ENCODE peak calls at places on chromosomes 16 and 17, in seven cellular contexts. K is HFFc6; E is A172; J is DMS153; V is GM03348; N is stimulated activated CD4-positive, alpha-beta T cell treated with anti-CD3 and anti-CD28 coated beads, Interleukin-15, amount 100 ng/mL, for 1 hour; I is breast epithelium. B is an unnamed sample.

GRCh38 chr17:81976332-81977210 is 858 bp upstream of the ASPSCR1 start:
- DNase-seq in E (peak; percentile 22), V (no peak), N (no peak), I (no peak), J (peak; percentile 51), K (no peak), B (peak; percentile 30)

GRCh38 chr17:61397086-61397842 is 2.4 kb upstream of the TBX2 start:
- DNase-seq in E (no peak), K (no peak), N (no peak), J (no peak), V (no peak), I (no peak), B (no peak)

GRCh38 chr17:38746893-38747384 is 1.2 kb downstream of the PCGF2 start:
- DNase-seq in V (no peak), N (no peak), J (no peak), K (no peak), E (no peak), I (no peak), B (no peak)

GRCh38 chr16:65869261-65869660 is 497.2 kb upstream of the CDH5 start:
- DNase-seq in J (no peak), E (no peak), I (no peak), N (no peak), K (no peak), V (no peak), B (no peak)

GRCh38 chr16:2811703-2812471 is 5.2 kb upstream of the PRSS21 start:
- DNase-seq in J (no peak), V (no peak), E (peak; percentile 62), I (peak; percentile 51), K (no peak), N (no peak), B (no peak)

GRCh38 chr17:31126318-31126717 is 31.5 kb downstream of the NF1 start:
- DNase-seq in N (no peak), I (no peak), J (no peak), V (no peak), K (no peak), E (no peak), B (no peak)

GRCh38 chr16:68448360-68448970 is at the start of gene SMPD3:
- DNase-seq in J (peak; percentile 100), N (peak; percentile 95), I (peak; percentile 98), E (peak; percentile 98), V (peak; percentile 98), K (peak; percentile 99), B (peak; percentile 100)

GRCh38 chr17:35164716-35165115 is 17.1 kb downstream of the UNC45B start:
- DNase-seq in K (no peak), N (no peak), J (no peak), V (no peak), E (no peak), I (no peak), B (no peak)

GRCh38 chr16:27959914-27960313 is 103.6 kb downstream of the GSG1L start:
- DNase-seq in E (no peak), I (no peak), V (no peak), N (no peak), J (no peak), K (no peak), B (no peak)

GRCh38 chr17:77722366-77722765 is 236.1 kb upstream of the TNRC6C start:
- DNase-seq in N (no peak), V (no peak), E (no peak), K (no peak), I (no peak), J (no peak), B (no peak)

GRCh38 chr17:82935944-82936767 is 96.3 kb upstream of the ZNF750 start:
- DNase-seq in I (peak; percentile 38), N (no peak), E (no peak), J (no peak), V (no peak), K (no peak), B (no peak)

GRCh38 chr16:47258874-47259461 is 115.2 kb upstream of the NETO2 start:
- DNase-seq in V (peak; percentile 34), E (peak; percentile 14), J (no peak), N (no peak), I (no peak), K (no peak), B (no peak)

GRCh38 chr17:6639014-6639650 is 1.4 kb downstream of the KIAA0753 start:
- DNase-seq in K (no peak), N (no peak), J (no peak), I (no peak), V (no peak), E (no peak), B (no peak)

GRCh38 chr17:12765544-12765943 is 23.8 kb upstream of the ARHGAP44 start:
- DNase-seq in N (no peak), E (peak; percentile 36), I (no peak), K (peak; percentile 83), V (peak; percentile 68), J (no peak), B (peak; percentile 77)

GRCh38 chr16:80518436-80518835 is 22.4 kb upstream of the DYNLRB2 start:
- DNase-seq in E (no peak), K (no peak), V (no peak), J (no peak), N (no peak), I (no peak), B (no peak)